ENCODE peak calls at places on chromosome 19, in ten cellular contexts. I, V, X, L, F, W, S, N, T and A are unnamed samples. For H3K4me1, the result is how much of the 10 kb centered on the place peaks cover.

GRCh38 chr19:13906525-13906904 is 514 bp downstream of the CC2D1A start:
- DNase-seq in I (no peak), V (peak), X (no peak), L (no peak), N (no peak), F (no peak), W (no peak), S (peak), T (no peak), A (no peak)

GRCh38 chr19:9943744-9944143 is 7.4 kb upstream of the OLFM2 start:
- DNase-seq in V (no peak), L (no peak), N (no peak), W (no peak), I (no peak), T (no peak), X (no peak), S (no peak), F (no peak), A (no peak)

GRCh38 chr19:31718898-31719297 is 369.7 kb upstream of the TSHZ3 start:
- DNase-seq in S (no peak), T (no peak), X (no peak), F (no peak), I (no peak), V (no peak), L (no peak), N (peak), W (no peak), A (no peak)

GRCh38 chr19:23402388-23402787 is 7.1 kb upstream of the ZNF91 start:
- DNase-seq in I (no peak), S (no peak), L (peak), N (no peak), F (no peak), T (no peak), X (no peak), V (no peak), W (no peak), A (no peak)

GRCh38 chr19:10086032-10086903 is at the start of gene SHFL:
- DNase-seq in S (peak), I (no peak), N (peak), T (no peak), L (no peak), F (peak), V (peak), W (peak), X (peak), A (peak)

GRCh38 chr19:1860133-1860775 is 3.1 kb downstream of the KLF16 start:
- DNase-seq in L (no peak), F (peak), T (no peak), N (peak), W (peak), S (peak), I (no peak), V (peak), X (peak), A (no peak)

GRCh38 chr19:58510084-58510862 is 1.5 kb downstream of the SLC27A5 start:
- DNase-seq in T (no peak), V (no peak), F (no peak), L (no peak), S (no peak), I (no peak), W (no peak), X (no peak), N (no peak), A (no peak)

GRCh38 chr19:18593367-18594095 is 4.9 kb downstream of the REX1BD start:
- DNase-seq in L (no peak), N (no peak), I (no peak), V (no peak), S (no peak), F (no peak), W (peak), T (no peak), X (peak), A (no peak)

GRCh38 chr19:1947651-1948209 is 6.8 kb downstream of the CSNK1G2 start:
- DNase-seq in S (no peak), V (no peak), F (no peak), N (no peak), T (no peak), L (no peak), X (no peak), I (no peak), W (no peak), A (no peak)

GRCh38 chr19:3160219-3160618 is 18.4 kb upstream of the S1PR4 start:
- DNase-seq in S (no peak), V (no peak), L (no peak), F (no peak), I (no peak), X (no peak), W (no peak), T (no peak), N (no peak), A (no peak)

GRCh38 chr19:53182202-53182601 is 11.0 kb downstream of the ZNF665 start:
- DNase-seq in F (no peak), N (peak), L (no peak), I (no peak), T (no peak), S (no peak), X (no peak), W (no peak), V (no peak), A (no peak)

GRCh38 chr19:2446390-2446789 is 10.4 kb downstream of the LMNB2 start:
- DNase-seq in V (no peak), S (no peak), T (no peak), N (no peak), I (no peak), W (no peak), F (peak), X (no peak), L (no peak), A (no peak)

GRCh38 chr19:48681127-48681470 is 8.3 kb upstream of the NTN5 start:
- DNase-seq in V (no peak), W (no peak), S (no peak), L (no peak), I (no peak), X (no peak), N (peak), F (no peak), T (no peak), A (no peak)

GRCh38 chr19:4172861-4173473 is 9.4 kb downstream of the SIRT6 start:
- DNase-seq in L (no peak), X (peak), T (no peak), S (peak), W (no peak), F (peak), V (peak), I (no peak), N (peak), A (peak)

GRCh38 chr19:16922949-16923348 is 34.1 kb downstream of the F2RL3 start:
- DNase-seq in X (no peak), N (no peak), L (no peak), F (no peak), W (no peak), S (no peak), I (no peak), V (no peak), T (no peak), A (no peak)

GRCh38 chr19:54172764-54173699 is at the start of gene TMC4:
- DNase-seq in I (no peak), X (no peak), T (peak), S (peak), V (peak), W (no peak), N (no peak), F (peak), L (no peak), A (no peak)

GRCh38 chr19:55308281-55308680 is 16.9 kb downstream of the TMEM150B start:
- DNase-seq in X (no peak), W (no peak), N (no peak), V (no peak), F (no peak), L (no peak), T (no peak), I (no peak), S (no peak), A (no peak)

GRCh38 chr19:11814707-11815050 is 606 bp downstream of the ZNF440 start:
- DNase-seq in T (no peak), W (no peak), S (no peak), X (peak), L (no peak), F (peak), N (peak), I (no peak), V (peak), A (no peak)

GRCh38 chr19:38970664-38971532 is 4.6 kb downstream of the FBXO17 start:
- DNase-seq in T (no peak), V (no peak), W (no peak), L (no peak), S (no peak), I (no peak), F (no peak), X (no peak), N (peak), A (no peak)

GRCh38 chr19:342801-343421 is 1.7 kb downstream of the MIER2 start:
- DNase-seq in L (no peak), F (no peak), T (peak), N (peak), I (no peak), W (peak), S (no peak), V (peak), X (no peak), A (peak)

GRCh38 chr19:850221-850978 is 1.7 kb upstream of the ELANE start:
- DNase-seq in I (no peak), S (peak), L (peak), X (peak), V (peak), T (no peak), W (peak), F (no peak), N (peak), A (peak)

GRCh38 chr19:2775556-2776430 is 7.3 kb downstream of the SGTA start:
- DNase-seq in N (peak), X (no peak), W (peak), V (peak), F (peak), T (no peak), L (no peak), I (peak), S (no peak), A (peak)

GRCh38 chr19:49110567-49110966 is 3.6 kb upstream of the LIN7B start:
- DNase-seq in L (no peak), S (no peak), V (no peak), I (no peak), F (no peak), T (no peak), X (no peak), W (no peak), N (no peak), A (no peak)

GRCh38 chr19:37594982-37595382 is 306 bp downstream of the ZNF540 start:
- DNase-seq in L (peak), V (peak), F (no peak), I (peak), X (no peak), W (peak), S (peak), T (no peak), N (no peak), A (peak)

GRCh38 chr19:20371911-20372310 is 193.7 kb downstream of the ZNF737 start:
- DNase-seq in X (no peak), V (no peak), I (no peak), S (no peak), W (no peak), L (no peak), T (no peak), N (no peak), F (no peak), A (no peak)
- H3K4me3 ChIP-seq in X (no peak), V (no peak), I (no peak), S (no peak), W (no peak), L (no peak), T (no peak), N (no peak), F (no peak), A (no peak)

GRCh38 chr19:42362342-42362741 is 27.8 kb downstream of the CNFN start:
- DNase-seq in X (no peak), N (no peak), I (no peak), F (no peak), L (no peak), V (no peak), S (no peak), W (no peak), T (no peak), A (no peak)
- H3K4me1 ChIP-seq in X (under half), N (under half), I (under half), F (under half), L (under half), V (under half), S (under half), W (under half), T (under half), A (under half)

GRCh38 chr19:45640849-45641273 is 1.7 kb upstream of the EML2 start:
- DNase-seq in T (peak), I (no peak), V (peak), W (no peak), N (no peak), L (no peak), X (peak), F (no peak), S (peak), A (no peak)
- H3K4me3 ChIP-seq in T (peak), I (no peak), V (no peak), W (no peak), N (no peak), L (no peak), X (peak), F (peak), S (peak), A (peak)

DNA sequence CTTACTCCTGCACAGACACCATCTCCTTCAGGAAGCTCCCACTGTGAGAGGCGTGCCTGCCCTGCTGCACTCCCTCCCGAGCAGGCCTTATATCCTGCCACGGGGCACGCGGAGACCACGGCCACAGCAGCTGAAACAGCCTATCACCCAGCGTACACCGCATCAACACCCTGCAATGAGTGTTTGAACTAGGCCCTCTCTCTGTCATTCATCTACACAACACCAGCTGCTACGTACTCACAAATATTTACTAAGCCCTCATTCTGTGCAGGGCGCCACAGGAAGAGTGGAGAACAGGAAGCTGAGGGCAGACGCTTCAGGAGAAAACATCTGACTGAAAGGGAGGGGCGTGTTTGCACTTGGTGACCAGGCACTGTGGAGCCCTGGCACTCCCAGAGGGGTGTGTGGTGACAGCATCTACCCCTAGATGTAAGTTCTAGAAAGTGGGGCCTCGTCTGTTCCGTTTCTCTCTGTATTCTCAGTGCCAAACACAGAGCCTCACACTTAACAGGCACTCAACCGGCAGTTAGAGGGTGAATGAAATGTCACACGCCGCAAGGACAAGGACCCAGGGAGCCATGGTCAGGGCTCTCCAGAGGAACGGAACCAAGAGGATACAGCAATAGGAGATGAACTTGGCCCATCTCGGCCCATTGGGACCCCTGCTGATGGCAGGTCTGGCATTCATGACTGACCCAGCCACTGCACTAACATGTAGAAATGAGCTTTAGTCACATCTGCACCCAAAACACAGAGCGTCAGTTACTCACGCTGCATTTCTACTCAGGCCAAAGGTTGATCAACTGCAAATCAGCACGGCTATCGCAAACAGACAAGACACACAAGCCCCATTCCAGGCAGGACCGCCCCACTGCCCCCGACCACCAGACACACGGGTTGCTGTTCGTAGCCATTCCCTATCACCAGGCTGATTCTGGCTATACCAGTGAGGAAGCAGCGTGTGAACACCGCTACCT is 15.7 kb downstream of the RANBP3 start:
- DNase-seq in W (no peak), I (no peak), F (peak), T (no peak), V (peak), X (no peak), N (peak), L (no peak), S (peak), A (peak)
- H3K4me1 ChIP-seq in W (under half), I (half or more), F (half or more), T (under half), V (under half), X (under half), N (under half), L (half or more), S (half or more), A (half or more)